ENCODE peak calls at places on chromosome 12, in nine cellular contexts. S is osteoblast; C is neuronal stem cell; U is CD8-positive, alpha-beta memory T cell; W is gastrocnemius medialis; R is CD4-positive, alpha-beta memory T cell; A is bronchial epithelial cell; E is ovary; O is GM23248. T is an unnamed sample. For H3K27me3, the result is how much of the 10 kb centered on the place peaks cover.

GRCh38 chr12:129911437-129912049 is 7.7 kb upstream of the TMEM132D start:
- DNase-seq in S (no peak), C (peak), U (no peak), W (no peak), R (no peak), A (peak), E (no peak), O (peak), T (no peak)

GRCh38 chr12:1791104-1791927 is 29.0 kb upstream of the LRTM2 start:
- DNase-seq in S (peak), C (no peak), U (peak), W (peak), R (peak), A (peak), E (peak), O (peak), T (peak)

GRCh38 chr12:68364893-68365725 is 32.9 kb upstream of the MDM1 start:
- DNase-seq in S (peak), C (peak), U (peak), W (peak), R (peak), A (peak), E (peak), O (peak), T (peak)

GRCh38 chr12:59182191-59182590 is 261.9 kb upstream of the LRIG3 start:
- DNase-seq in S (no peak), C (no peak), U (no peak), W (no peak), R (no peak), A (peak), E (no peak), O (peak), T (no peak)

GRCh38 chr12:64608901-64609542 is 1.3 kb upstream of the RASSF3 start:
- DNase-seq in S (peak), C (no peak), U (peak), W (no peak), R (peak), A (peak), E (no peak), O (peak), T (peak)

GRCh38 chr12:26319511-26319910 is 124.1 kb downstream of the SSPN start:
- DNase-seq in S (peak), C (no peak), U (no peak), W (peak), R (no peak), A (peak), E (peak), O (peak), T (peak)

GRCh38 chr12:38465020-38465419 is 148.4 kb downstream of the ALG10B start:
- DNase-seq in S (no peak), C (no peak), U (no peak), W (no peak), R (no peak), A (no peak), E (no peak), O (no peak), T (no peak)

GRCh38 chr12:85781751-85782150 is 54.5 kb downstream of the RASSF9 start:
- DNase-seq in S (no peak), C (no peak), U (no peak), W (no peak), R (no peak), A (no peak), E (no peak), O (no peak), T (no peak)

GRCh38 chr12:98399532-98399931 is 115.9 kb upstream of the TMPO start:
- DNase-seq in S (no peak), C (no peak), U (peak), W (no peak), R (peak), A (peak), E (no peak), O (peak), T (no peak)

GRCh38 chr12:42237052-42237852 is 796 bp downstream of the YAF2 start:
- DNase-seq in S (peak), C (peak), U (peak), W (peak), R (peak), A (peak), E (peak), O (peak), T (peak)

GRCh38 chr12:132597333-132598283 is 12.8 kb downstream of the LRCOL1 start:
- DNase-seq in S (no peak), C (peak), U (no peak), W (no peak), R (peak), A (no peak), E (peak), O (peak), T (peak)

GRCh38 chr12:107679346-107679745 is 6.3 kb upstream of the PWP1 start:
- DNase-seq in S (no peak), C (no peak), U (no peak), W (no peak), R (no peak), A (no peak), E (no peak), O (no peak), T (no peak)

GRCh38 chr12:31728289-31728916 is 418 bp downstream of the AMN1 start:
- DNase-seq in S (no peak), C (no peak), U (no peak), W (peak), R (no peak), A (peak), E (no peak), O (peak), T (no peak)

GRCh38 chr12:45688188-45688587 is 41.3 kb upstream of the ARID2 start:
- DNase-seq in S (no peak), C (no peak), U (no peak), W (no peak), R (no peak), A (no peak), E (no peak), O (no peak), T (no peak)

GRCh38 chr12:88375960-88376305 is 204.3 kb downstream of the KITLG start:
- DNase-seq in S (no peak), C (no peak), U (no peak), W (no peak), R (no peak), A (peak), E (no peak), O (no peak), T (no peak)

GRCh38 chr12:96811083-96811482 is 96.0 kb upstream of the NEDD1 start:
- DNase-seq in S (no peak), C (no peak), U (no peak), W (no peak), R (no peak), A (peak), E (no peak), O (peak), T (no peak)

GRCh38 chr12:118979763-118980406 is 1.5 kb upstream of the SRRM4 start:
- DNase-seq in S (peak), C (peak), U (no peak), W (no peak), R (no peak), A (peak), E (no peak), O (peak), T (no peak)

GRCh38 chr12:25495336-25496097 is 57.6 kb downstream of the LMNTD1 start:
- DNase-seq in S (peak), C (no peak), U (no peak), W (no peak), R (no peak), A (peak), E (no peak), O (peak), T (no peak)

GRCh38 chr12:132161046-132161781 is 17.0 kb downstream of the NOC4L start:
- DNase-seq in S (no peak), C (no peak), U (no peak), W (no peak), R (no peak), A (no peak), E (no peak), O (no peak), T (no peak)

DNA sequence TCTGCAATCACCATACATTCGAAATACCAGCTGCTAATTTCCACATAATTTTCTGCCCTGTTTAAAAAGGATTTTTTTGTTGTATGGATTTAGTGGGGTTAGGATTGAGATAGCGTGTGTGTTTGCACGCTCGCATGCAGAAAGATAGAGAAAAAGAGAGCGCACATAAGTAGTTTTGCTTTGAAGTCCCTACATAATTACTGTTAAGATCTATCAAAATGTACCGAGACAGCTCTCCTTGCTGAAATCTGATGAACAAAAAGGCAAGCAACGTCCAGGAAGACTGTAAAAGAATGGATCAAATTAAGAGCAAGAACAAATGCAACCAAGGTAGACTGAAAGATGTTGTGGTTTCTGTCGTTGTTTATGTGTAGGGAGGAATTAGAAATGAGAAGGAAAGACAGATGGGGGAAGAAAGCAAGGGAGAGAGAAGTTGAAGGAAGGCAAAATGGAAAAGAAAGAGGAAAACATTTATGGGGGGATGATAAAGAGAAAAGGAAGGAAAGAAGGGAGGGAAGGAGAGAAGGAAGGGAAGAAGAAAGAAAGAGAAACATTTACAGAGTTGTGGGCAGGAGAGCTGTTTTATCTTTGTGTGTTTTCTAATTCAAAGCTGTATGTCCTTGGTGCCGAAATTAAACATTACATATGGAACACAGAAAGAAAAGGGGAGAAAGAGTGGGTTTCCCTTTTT is 522.3 kb downstream of the MED13L start:
- DNase-seq in S (no peak), C (no peak), U (no peak), W (no peak), R (no peak), A (no peak), E (no peak), O (no peak), T (no peak)
- H3K27me3 ChIP-seq in S (under half), C (under half), U (under half), W (under half), R (under half), A (under half), E (under half), O (under half), T (under half)

DNA sequence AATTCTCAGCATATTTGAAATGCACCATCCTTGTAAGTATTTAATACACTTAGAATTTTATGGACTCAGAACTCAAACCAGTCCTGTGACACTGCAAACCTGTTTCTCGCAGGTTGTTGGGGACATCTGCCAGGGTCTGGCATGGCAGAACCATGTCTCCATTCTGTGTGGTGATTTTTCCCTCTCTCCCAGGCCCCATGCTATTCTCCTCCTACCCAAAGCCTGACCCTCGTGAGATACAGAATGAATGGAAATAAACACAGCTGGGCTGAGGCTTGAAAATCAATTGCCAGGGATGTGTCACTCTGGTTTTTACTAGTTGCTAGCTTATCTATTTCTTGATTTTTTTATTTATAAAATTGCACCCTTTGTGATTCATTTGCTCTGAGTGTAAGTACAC is 19.8 kb downstream of the TPH2 start:
- DNase-seq in S (no peak), C (no peak), U (no peak), W (no peak), R (no peak), A (no peak), E (no peak), O (peak), T (no peak)
- H3K4me3 ChIP-seq in S (no peak), C (no peak), U (no peak), W (no peak), R (no peak), A (no peak), E (no peak), O (no peak), T (no peak)

DNA sequence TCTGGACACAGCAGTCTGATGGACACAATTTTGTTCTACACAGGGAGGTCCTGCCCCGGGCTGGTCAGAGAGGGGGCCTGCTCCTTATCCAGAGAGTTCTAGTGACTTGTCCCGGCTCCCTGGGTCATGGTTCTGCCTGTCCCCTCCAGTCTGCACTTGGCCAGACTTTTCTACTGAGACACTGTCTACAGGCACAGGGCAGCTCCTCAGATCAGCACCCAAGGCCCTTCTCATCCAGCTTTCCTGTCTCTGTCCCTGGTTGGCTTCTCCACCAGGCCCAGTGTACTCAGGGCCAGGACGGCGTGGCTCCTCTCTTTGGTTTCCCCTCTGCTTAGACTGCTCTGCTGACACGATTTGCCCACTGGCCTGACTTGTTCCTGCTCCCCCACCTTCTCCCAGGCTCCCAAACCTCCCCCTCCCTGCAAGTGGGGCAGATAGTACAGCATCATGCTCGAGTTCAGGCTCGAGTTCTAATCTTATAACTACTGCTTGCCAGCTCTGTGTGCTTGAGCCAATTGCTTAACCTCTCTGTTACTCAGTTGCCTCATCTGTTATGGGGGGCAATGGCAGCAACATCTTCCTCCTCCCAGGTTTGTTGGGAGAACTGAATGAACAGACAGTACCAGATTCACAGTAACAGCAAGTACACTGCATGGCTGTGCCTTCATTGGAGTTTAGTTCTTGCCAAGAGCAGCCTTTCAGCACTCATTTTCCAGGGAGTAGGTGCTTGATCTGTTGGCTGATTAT is 22.0 kb upstream of the COL2A1 start:
- DNase-seq in S (peak), C (no peak), U (no peak), W (no peak), R (no peak), A (no peak), E (no peak), O (no peak), T (no peak)
- H3K27me3 ChIP-seq in S (under half), C (under half), U (under half), W (under half), R (under half), A (under half), E (under half), O (under half), T (under half)

DNA sequence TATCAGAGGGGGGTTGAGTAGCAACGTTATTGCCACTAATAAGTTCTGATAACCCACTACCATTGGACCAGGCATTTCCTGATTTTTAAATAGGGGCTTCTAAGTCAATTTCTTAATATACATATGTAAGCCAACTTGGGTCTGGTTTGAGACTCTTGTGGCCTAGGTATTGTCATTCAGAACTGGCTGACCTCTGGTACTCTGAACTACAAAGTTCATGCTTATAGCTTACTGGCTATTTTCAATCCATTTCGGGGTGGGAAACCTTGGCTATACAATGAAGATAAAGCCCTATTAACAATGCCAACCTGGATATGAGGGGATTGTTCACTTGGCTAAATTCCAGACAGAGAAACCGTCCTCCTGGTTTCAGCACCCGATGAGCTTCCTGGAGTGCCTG is 8.7 kb downstream of the DYNLL1 start:
- DNase-seq in S (no peak), C (no peak), U (no peak), W (no peak), R (no peak), A (no peak), E (no peak), O (no peak), T (no peak)
- H3K4me3 ChIP-seq in S (no peak), C (no peak), U (no peak), W (no peak), R (no peak), A (no peak), E (no peak), O (no peak), T (no peak)

GRCh38 chr12:559208-559905 is 99.6 kb downstream of the B4GALNT3 start:
- DNase-seq in S (peak), C (no peak), U (no peak), W (no peak), R (no peak), A (no peak), E (no peak), O (no peak), T (no peak)
- H3K27me3 ChIP-seq in S (under half), C (under half), U (under half), W (under half), R (under half), A (under half), E (under half), O (under half), T (under half)

GRCh38 chr12:27332407-27333310 is at the start of gene BMAL2:
- DNase-seq in S (peak), C (peak), U (peak), W (no peak), R (peak), A (peak), E (peak), O (peak), T (peak)

GRCh38 chr12:27333311-27334009 is 824 bp downstream of the BMAL2 start:
- DNase-seq in S (peak), C (peak), U (peak), W (no peak), R (peak), A (peak), E (peak), O (peak), T (no peak)

GRCh38 chr12:27331927-27332324 is 710 bp upstream of the BMAL2 start:
- DNase-seq in S (peak), C (no peak), U (no peak), W (no peak), R (no peak), A (peak), E (no peak), O (peak), T (no peak)

GRCh38 chr12:27330846-27331245 is 1.8 kb upstream of the BMAL2 start:
- DNase-seq in S (peak), C (no peak), U (no peak), W (no peak), R (no peak), A (no peak), E (no peak), O (peak), T (no peak)

DNA sequence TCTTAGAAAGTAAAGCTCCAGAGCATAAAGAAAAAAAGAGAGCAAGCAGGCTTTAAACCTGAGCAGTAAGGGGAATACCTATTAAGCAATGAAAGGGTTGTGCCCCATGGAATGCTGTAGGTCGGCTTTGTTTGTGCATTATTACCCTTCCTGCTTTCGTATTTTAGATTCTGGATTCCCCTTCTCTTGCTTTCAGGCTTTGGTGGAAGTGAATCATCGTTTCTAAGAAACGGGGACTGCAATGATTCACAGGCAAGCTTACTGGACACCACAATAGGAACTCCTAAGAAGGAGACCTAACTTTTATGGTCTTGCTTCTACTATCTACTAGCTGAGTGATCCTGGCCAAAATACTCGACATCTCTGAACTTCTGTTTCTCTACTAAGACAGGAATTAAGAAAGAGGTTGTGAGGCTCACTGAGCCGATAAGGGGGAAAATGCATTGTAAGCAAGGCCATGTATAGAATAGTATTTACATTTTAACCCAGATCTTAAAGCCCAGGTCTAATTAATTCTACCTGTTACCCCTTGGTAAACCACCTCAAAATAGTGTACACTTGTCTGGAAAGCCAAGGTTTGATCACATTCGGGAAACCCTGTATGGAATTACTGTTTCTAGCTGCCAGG is 1.2 kb upstream of the BMAL2 start:
- DNase-seq in S (peak), C (no peak), U (no peak), W (no peak), R (no peak), A (peak), E (no peak), O (peak), T (no peak)
- H3K4me3 ChIP-seq in S (peak), C (peak), U (no peak), W (no peak), R (no peak), A (peak), E (no peak), O (peak), T (no peak)

DNA sequence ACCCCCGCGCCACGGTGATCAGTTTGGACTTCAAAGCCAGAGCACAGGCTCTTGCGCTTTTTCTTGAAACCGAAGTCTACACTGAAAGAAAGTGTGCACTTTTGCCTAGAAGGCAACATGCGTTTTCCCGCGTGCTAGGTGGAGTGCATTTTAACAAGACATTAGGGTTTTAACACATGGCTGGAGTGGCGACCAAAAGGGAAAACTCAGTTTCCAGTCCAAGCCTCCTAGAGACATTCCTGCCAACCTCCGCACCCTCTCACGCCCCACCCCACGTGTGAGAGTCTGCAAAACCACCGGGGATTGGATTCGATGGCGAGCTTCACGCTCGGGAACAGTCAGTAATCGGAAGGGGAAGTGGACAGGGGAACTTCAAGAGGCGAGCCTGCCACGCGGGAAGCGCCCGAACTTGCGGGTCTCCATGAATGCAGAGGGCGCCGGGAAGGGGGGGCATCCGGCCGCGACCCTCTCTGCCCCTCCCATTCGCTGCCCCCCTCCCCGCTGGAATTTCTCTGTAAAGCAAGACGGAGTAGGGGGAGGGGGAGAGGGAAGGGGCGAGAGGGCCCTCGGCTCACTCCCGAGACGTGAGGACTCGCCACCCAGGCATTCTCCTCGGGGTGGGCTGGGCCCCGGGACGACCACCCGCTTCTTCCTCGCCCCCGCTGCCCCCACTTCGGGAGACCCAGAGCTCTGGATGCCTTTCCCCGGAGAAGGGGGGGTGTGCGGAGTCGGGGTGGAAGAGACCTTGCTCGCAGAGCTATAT is 2.7 kb upstream of the CCND2 start:
- DNase-seq in S (no peak), C (peak), U (peak), W (peak), R (peak), A (peak), E (no peak), O (peak), T (peak)
- H3K27me3 ChIP-seq in S (half or more), C (under half), U (under half), W (half or more), R (under half), A (under half), E (under half), O (half or more), T (under half)

T was measured in uterus.